ENCODE peak calls at places on chromosomes 4 and X, in nine cellular contexts. S is MM.1S; O is Ammon's horn; P is T-cell; G is GDM1; H is lower lobe of right lung; C is HCT116; Q is activated CD4-positive, alpha-beta T cell treated with anti-CD3 and anti-CD28 coated beads, Interleukin-2, amount 10 ng/mL, durations not matched to agents 7 days and 5 days; D is gastrocnemius medialis. K is an unnamed sample.

GRCh38 chrX:154592505-154592904 is 7.6 kb downstream of the CTAG1A start:
- DNase-seq in C (no peak), G (no peak), O (no peak), Q (no peak), S (no peak), D (no peak), H (no peak), P (no peak), K (no peak)

GRCh38 chrX:129235903-129236302 is 287.4 kb downstream of the SMARCA1 start:
- DNase-seq in S (no peak), O (no peak), D (no peak), H (no peak), P (no peak), G (no peak), Q (no peak), C (no peak), K (no peak)

GRCh38 chrX:39903343-39903742 is 194.4 kb downstream of the BCOR start:
- DNase-seq in C (no peak), H (no peak), G (no peak), O (no peak), P (no peak), S (no peak), Q (no peak), D (no peak), K (no peak)

GRCh38 chrX:19747672-19748610 is 139.5 kb downstream of the SH3KBP1 start:
- DNase-seq in O (no peak), C (no peak), P (peak), S (no peak), Q (peak), H (peak), D (no peak), G (peak), K (no peak)

GRCh38 chr4:926538-926937 is 5.6 kb downstream of the GAK start:
- DNase-seq in C (no peak), D (no peak), G (no peak), S (no peak), P (no peak), O (no peak), Q (no peak), H (no peak), K (peak)

GRCh38 chr4:74433541-74434172 is 11.3 kb upstream of the AREG start:
- DNase-seq in D (no peak), S (no peak), H (no peak), Q (no peak), O (no peak), P (no peak), G (no peak), C (no peak), K (no peak)

GRCh38 chrX:83008415-83008814 is 499.7 kb upstream of the POU3F4 start:
- DNase-seq in C (no peak), O (no peak), G (no peak), S (peak), P (no peak), H (no peak), D (no peak), Q (no peak), K (no peak)

GRCh38 chr4:187108846-187109245 is 385.2 kb upstream of the FAT1 start:
- DNase-seq in S (no peak), C (no peak), G (no peak), D (no peak), P (no peak), Q (no peak), O (no peak), H (no peak), K (no peak)

GRCh38 chr4:124262211-124263179 is 450.0 kb downstream of the ANKRD50 start:
- DNase-seq in Q (peak), C (peak), H (peak), D (peak), S (peak), P (peak), O (peak), G (peak), K (peak)

GRCh38 chr4:44326716-44327115 is 121.9 kb downstream of the KCTD8 start:
- DNase-seq in G (no peak), D (no peak), S (no peak), Q (no peak), H (no peak), C (no peak), O (peak), P (no peak), K (peak)

GRCh38 chr4:24121395-24122175 is 231.7 kb upstream of the PPARGC1A start:
- DNase-seq in H (no peak), S (peak), P (no peak), Q (no peak), O (peak), D (no peak), G (no peak), C (no peak), K (no peak)

GRCh38 chrX:40878821-40879571 is 143.7 kb upstream of the MED14 start:
- DNase-seq in P (no peak), Q (no peak), O (no peak), D (no peak), C (no peak), S (no peak), H (no peak), G (no peak), K (no peak)

GRCh38 chrX:68989456-68989855 is 160.6 kb downstream of the EFNB1 start:
- DNase-seq in Q (no peak), P (no peak), S (no peak), C (no peak), H (no peak), O (no peak), G (no peak), D (no peak), K (no peak)

GRCh38 chrX:148698221-148698620 is 197.8 kb downstream of the AFF2 start:
- DNase-seq in G (no peak), S (no peak), C (no peak), H (no peak), D (no peak), Q (no peak), P (no peak), O (no peak), K (no peak)

GRCh38 chrX:154413142-154413541 is 1.8 kb downstream of the TAFAZZIN start:
- DNase-seq in P (no peak), C (no peak), O (no peak), D (no peak), Q (no peak), H (no peak), G (no peak), S (no peak), K (no peak)

GRCh38 chr4:110631582-110632505 is 9.0 kb upstream of the PITX2 start:
- DNase-seq in D (no peak), Q (no peak), S (peak), H (peak), C (peak), O (peak), G (peak), P (no peak), K (peak)

GRCh38 chr4:121421594-121421993 is 40.8 kb upstream of the QRFPR start:
- DNase-seq in D (no peak), S (peak), C (peak), O (no peak), P (no peak), H (no peak), G (no peak), Q (no peak), K (no peak)

GRCh38 chrX:100880368-100880767 is 6.2 kb upstream of the NOX1 start:
- DNase-seq in G (no peak), O (no peak), H (no peak), C (no peak), Q (no peak), S (no peak), D (no peak), P (no peak), K (no peak)

GRCh38 chrX:119753639-119754257 is 4.6 kb upstream of the SOWAHD start:
- DNase-seq in D (no peak), C (peak), H (no peak), G (peak), O (no peak), Q (peak), P (peak), S (peak), K (peak)

GRCh38 chr4:159016527-159017137 is 86.2 kb upstream of the RAPGEF2 start:
- DNase-seq in P (no peak), D (no peak), C (no peak), Q (no peak), G (no peak), O (peak), H (no peak), S (peak), K (no peak)

GRCh38 chrX:8755813-8756212 is 23.9 kb upstream of the ANOS1 start:
- DNase-seq in D (no peak), H (no peak), O (no peak), C (no peak), Q (no peak), G (no peak), P (no peak), S (no peak), K (no peak)

GRCh38 chrX:75038925-75039324 is 113.7 kb upstream of the NEXMIF start:
- DNase-seq in P (no peak), C (peak), H (no peak), Q (peak), S (no peak), O (peak), D (no peak), G (no peak), K (peak)

GRCh38 chr4:152357206-152357605 is 178.7 kb downstream of the FBXW7 start:
- DNase-seq in C (no peak), P (no peak), Q (no peak), H (peak), O (no peak), S (no peak), G (no peak), D (no peak), K (no peak)

GRCh38 chr4:146243141-146243882 is 29.0 kb downstream of the REELD1 start:
- DNase-seq in C (no peak), O (peak), Q (peak), D (no peak), H (peak), P (peak), S (no peak), G (peak), K (no peak)

GRCh38 chr4:150722908-150723362 is 141.0 kb downstream of the MAB21L2 start:
- DNase-seq in C (no peak), D (peak), G (no peak), P (no peak), O (peak), H (peak), Q (no peak), S (no peak), K (no peak)

GRCh38 chrX:134933911-134934310 is 56.9 kb upstream of the SMIM10 start:
- DNase-seq in S (no peak), P (no peak), O (no peak), D (no peak), Q (no peak), G (no peak), H (no peak), C (no peak), K (peak)